ENCODE peak calls at places on chromosomes 4 and X, in five cellular contexts. One of them, this sample, is unnamed. For H3K4me1, the result is how much of the 10 kb centered on the place peaks cover.

GRCh38 chr4:99947608-99948007 is 1.2 kb upstream of the DNAJB14 start:
- DNase-seq in suprapubic skin: no peak
- DNase-seq in Peyer's patch: no peak
- DNase-seq in body of pancreas: no peak
- DNase-seq in esophagus squamous epithelium: no peak
- DNase-seq in this sample: no peak

GRCh38 chr4:141037441-141037840 is 95.8 kb downstream of the RNF150 start:
- DNase-seq in suprapubic skin: no peak
- DNase-seq in Peyer's patch: no peak
- DNase-seq in body of pancreas: no peak
- DNase-seq in esophagus squamous epithelium: no peak
- DNase-seq in this sample: no peak

GRCh38 chr4:88130544-88131305 is 27.7 kb downstream of the ABCG2 start:
- DNase-seq in suprapubic skin: no peak
- DNase-seq in Peyer's patch: no peak
- DNase-seq in body of pancreas: no peak
- DNase-seq in esophagus squamous epithelium: no peak
- DNase-seq in this sample: no peak

GRCh38 chr4:183797041-183797444 is 108.1 kb upstream of the STOX2 start:
- DNase-seq in suprapubic skin: no peak
- DNase-seq in Peyer's patch: no peak
- DNase-seq in body of pancreas: peak
- DNase-seq in esophagus squamous epithelium: no peak
- DNase-seq in this sample: no peak

GRCh38 chrX:51440365-51440764 is 56.0 kb downstream of the NUDT11 start:
- DNase-seq in suprapubic skin: no peak
- DNase-seq in Peyer's patch: no peak
- DNase-seq in body of pancreas: no peak
- DNase-seq in esophagus squamous epithelium: no peak
- DNase-seq in this sample: no peak

GRCh38 chr4:66943117-66943516 is 602.2 kb downstream of the CENPC start:
- DNase-seq in suprapubic skin: no peak
- DNase-seq in Peyer's patch: no peak
- DNase-seq in body of pancreas: no peak
- DNase-seq in esophagus squamous epithelium: no peak
- DNase-seq in this sample: no peak

GRCh38 chrX:1481636-1482529 is 29.2 kb upstream of the ASMTL start:
- DNase-seq in suprapubic skin: peak
- DNase-seq in Peyer's patch: peak
- DNase-seq in body of pancreas: peak
- DNase-seq in esophagus squamous epithelium: no peak
- DNase-seq in this sample: no peak

GRCh38 chr4:41692717-41693345 is 55.7 kb downstream of the PHOX2B start:
- DNase-seq in suprapubic skin: no peak
- DNase-seq in Peyer's patch: peak
- DNase-seq in body of pancreas: peak
- DNase-seq in esophagus squamous epithelium: no peak
- DNase-seq in this sample: no peak

GRCh38 chr4:47704693-47705325 is 133.1 kb downstream of the CORIN start:
- DNase-seq in suprapubic skin: no peak
- DNase-seq in Peyer's patch: no peak
- DNase-seq in body of pancreas: peak
- DNase-seq in esophagus squamous epithelium: no peak
- DNase-seq in this sample: no peak

GRCh38 chr4:188297873-188298272 is 158.6 kb downstream of the TRIML1 start:
- DNase-seq in suprapubic skin: no peak
- DNase-seq in Peyer's patch: no peak
- DNase-seq in body of pancreas: no peak
- DNase-seq in esophagus squamous epithelium: no peak
- DNase-seq in this sample: no peak

GRCh38 chrX:74049126-74049525 is 254.9 kb upstream of the ZCCHC13 start:
- DNase-seq in suprapubic skin: no peak
- DNase-seq in Peyer's patch: no peak
- DNase-seq in body of pancreas: no peak
- DNase-seq in esophagus squamous epithelium: no peak
- DNase-seq in this sample: no peak

GRCh38 chrX:150200820-150201287 is 162.3 kb upstream of the MAMLD1 start:
- DNase-seq in suprapubic skin: peak
- DNase-seq in Peyer's patch: peak
- DNase-seq in body of pancreas: peak
- DNase-seq in esophagus squamous epithelium: no peak
- DNase-seq in this sample: peak

GRCh38 chrX:151359931-151360871 is 36.8 kb upstream of the VMA21 start:
- DNase-seq in suprapubic skin: no peak
- DNase-seq in Peyer's patch: peak
- DNase-seq in body of pancreas: peak
- DNase-seq in esophagus squamous epithelium: no peak
- DNase-seq in this sample: no peak
- H3K4me3 ChIP-seq in suprapubic skin: no peak
- H3K4me3 ChIP-seq in Peyer's patch: no peak
- H3K4me3 ChIP-seq in body of pancreas: no peak
- H3K4me3 ChIP-seq in esophagus squamous epithelium: peak
- H3K4me3 ChIP-seq in this sample: no peak

GRCh38 chrX:13084611-13085010 is 40.2 kb upstream of the FAM9C start:
- DNase-seq in suprapubic skin: no peak
- DNase-seq in Peyer's patch: no peak
- DNase-seq in body of pancreas: no peak
- DNase-seq in esophagus squamous epithelium: no peak
- DNase-seq in this sample: no peak

GRCh38 chrX:13080128-13080795 is 35.8 kb upstream of the FAM9C start:
- DNase-seq in suprapubic skin: no peak
- DNase-seq in Peyer's patch: no peak
- DNase-seq in body of pancreas: no peak
- DNase-seq in esophagus squamous epithelium: no peak
- DNase-seq in this sample: no peak

GRCh38 chrX:13081385-13082285 is 37.2 kb upstream of the FAM9C start:
- DNase-seq in suprapubic skin: no peak
- DNase-seq in Peyer's patch: no peak
- DNase-seq in body of pancreas: no peak
- DNase-seq in esophagus squamous epithelium: no peak
- DNase-seq in this sample: no peak

GRCh38 chrX:13085533-13085932 is 41.1 kb upstream of the FAM9C start:
- DNase-seq in suprapubic skin: no peak
- DNase-seq in Peyer's patch: peak
- DNase-seq in body of pancreas: no peak
- DNase-seq in esophagus squamous epithelium: no peak
- DNase-seq in this sample: no peak

GRCh38 chrX:13082286-13083065 is 38.1 kb upstream of the FAM9C start:
- DNase-seq in suprapubic skin: no peak
- DNase-seq in Peyer's patch: no peak
- DNase-seq in body of pancreas: no peak
- DNase-seq in esophagus squamous epithelium: no peak
- DNase-seq in this sample: no peak
- H3K4me1 ChIP-seq in suprapubic skin: under half
- H3K4me1 ChIP-seq in Peyer's patch: under half
- H3K4me1 ChIP-seq in body of pancreas: under half
- H3K4me1 ChIP-seq in esophagus squamous epithelium: under half
- H3K4me1 ChIP-seq in this sample: under half

GRCh38 chr4:81471361-81472248 is at the start of gene RASGEF1B:
- DNase-seq in suprapubic skin: peak
- DNase-seq in Peyer's patch: peak
- DNase-seq in body of pancreas: peak
- DNase-seq in esophagus squamous epithelium: peak
- DNase-seq in this sample: peak
- TF ChIP-seq POLR2A in suprapubic skin: peak
- TF ChIP-seq POLR2A in Peyer's patch: peak
- TF ChIP-seq POLR2A in body of pancreas: peak
- TF ChIP-seq POLR2A in esophagus squamous epithelium: no peak
- TF ChIP-seq POLR2A in this sample: peak

GRCh38 chr4:17780461-17781071 is 855 bp downstream of the FAM184B start:
- DNase-seq in suprapubic skin: no peak
- DNase-seq in Peyer's patch: no peak
- DNase-seq in body of pancreas: no peak
- DNase-seq in esophagus squamous epithelium: no peak
- DNase-seq in this sample: no peak
- H3K4me3 ChIP-seq in suprapubic skin: peak
- H3K4me3 ChIP-seq in Peyer's patch: no peak
- H3K4me3 ChIP-seq in body of pancreas: no peak
- H3K4me3 ChIP-seq in esophagus squamous epithelium: peak
- H3K4me3 ChIP-seq in this sample: no peak

GRCh38 chr4:6696611-6697010 is 2.9 kb downstream of the S100P start:
- DNase-seq in suprapubic skin: no peak
- DNase-seq in Peyer's patch: peak
- DNase-seq in body of pancreas: no peak
- DNase-seq in esophagus squamous epithelium: no peak
- DNase-seq in this sample: no peak

GRCh38 chr4:6699903-6700302 is 6.2 kb downstream of the S100P start:
- DNase-seq in suprapubic skin: no peak
- DNase-seq in Peyer's patch: peak
- DNase-seq in body of pancreas: no peak
- DNase-seq in esophagus squamous epithelium: no peak
- DNase-seq in this sample: no peak

GRCh38 chr4:6694177-6694901 is 661 bp downstream of the S100P start:
- DNase-seq in suprapubic skin: no peak
- DNase-seq in Peyer's patch: peak
- DNase-seq in body of pancreas: no peak
- DNase-seq in esophagus squamous epithelium: no peak
- DNase-seq in this sample: no peak

GRCh38 chr4:6695660-6696581 is 2.2 kb downstream of the S100P start:
- DNase-seq in suprapubic skin: peak
- DNase-seq in Peyer's patch: peak
- DNase-seq in body of pancreas: peak
- DNase-seq in esophagus squamous epithelium: no peak
- DNase-seq in this sample: no peak

DNA sequence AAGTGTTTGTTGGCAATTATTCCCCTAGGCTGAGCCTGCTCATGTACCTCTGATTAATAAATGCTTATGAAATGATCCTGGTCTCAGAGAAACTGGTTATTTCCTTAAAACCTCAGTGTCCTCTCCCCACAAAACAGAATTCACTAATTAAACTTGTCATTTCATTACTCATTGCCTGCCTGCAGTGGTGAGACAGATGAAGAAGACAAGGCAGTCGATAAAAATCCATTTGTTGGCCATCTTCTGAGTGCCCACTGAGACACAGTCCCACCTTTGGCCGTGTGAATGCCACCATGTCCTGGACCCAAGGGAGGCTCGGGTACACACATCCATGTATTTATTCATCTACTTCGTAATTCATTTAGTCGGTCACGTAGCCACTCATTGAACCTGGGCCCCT is 3.4 kb downstream of the S100P start:
- DNase-seq in suprapubic skin: no peak
- DNase-seq in Peyer's patch: peak
- DNase-seq in body of pancreas: no peak
- DNase-seq in esophagus squamous epithelium: no peak
- DNase-seq in this sample: no peak
- H3K4me1 ChIP-seq in suprapubic skin: under half
- H3K4me1 ChIP-seq in Peyer's patch: under half
- H3K4me1 ChIP-seq in body of pancreas: under half
- H3K4me1 ChIP-seq in esophagus squamous epithelium: under half
- H3K4me1 ChIP-seq in this sample: under half

GRCh38 chrX:68693481-68694410 is 46.3 kb downstream of the STARD8 start:
- DNase-seq in suprapubic skin: peak
- DNase-seq in Peyer's patch: peak
- DNase-seq in body of pancreas: peak
- DNase-seq in esophagus squamous epithelium: no peak
- DNase-seq in this sample: peak
- TF ChIP-seq POLR2A in suprapubic skin: no peak
- TF ChIP-seq POLR2A in Peyer's patch: no peak
- TF ChIP-seq POLR2A in body of pancreas: peak
- TF ChIP-seq POLR2A in esophagus squamous epithelium: no peak
- TF ChIP-seq POLR2A in this sample: peak

GRCh38 chr4:105058177-105058812 is 88.4 kb upstream of the TET2 start:
- DNase-seq in suprapubic skin: no peak
- DNase-seq in Peyer's patch: no peak
- DNase-seq in body of pancreas: no peak
- DNase-seq in esophagus squamous epithelium: no peak
- DNase-seq in this sample: no peak

GRCh38 chr4:105061136-105061696 is 85.5 kb upstream of the TET2 start:
- DNase-seq in suprapubic skin: no peak
- DNase-seq in Peyer's patch: peak
- DNase-seq in body of pancreas: no peak
- DNase-seq in esophagus squamous epithelium: peak
- DNase-seq in this sample: no peak

GRCh38 chr4:105059337-105059736 is 87.3 kb upstream of the TET2 start:
- DNase-seq in suprapubic skin: no peak
- DNase-seq in Peyer's patch: no peak
- DNase-seq in body of pancreas: no peak
- DNase-seq in esophagus squamous epithelium: no peak
- DNase-seq in this sample: no peak

GRCh38 chr4:105061720-105062119 is 85.0 kb upstream of the TET2 start:
- DNase-seq in suprapubic skin: no peak
- DNase-seq in Peyer's patch: no peak
- DNase-seq in body of pancreas: no peak
- DNase-seq in esophagus squamous epithelium: no peak
- DNase-seq in this sample: no peak

DNA sequence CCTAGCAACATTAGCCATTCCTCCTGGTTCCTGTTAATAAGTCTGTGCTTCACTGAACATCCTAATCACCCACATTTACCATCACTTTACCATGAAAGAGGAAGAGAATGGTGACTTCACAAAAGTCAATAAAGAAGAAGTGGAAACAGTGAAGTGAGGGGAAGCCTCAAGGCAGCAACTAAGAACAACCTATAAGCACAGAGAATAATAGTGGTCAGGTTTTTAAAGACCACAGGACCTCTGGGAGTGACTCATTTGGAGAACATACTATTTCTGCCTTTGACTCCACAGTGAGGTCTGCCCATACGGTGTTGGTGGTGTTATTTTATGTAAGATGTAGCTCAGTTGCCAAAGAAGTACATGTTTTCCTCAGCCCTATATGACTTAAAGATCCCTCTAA is 86.0 kb upstream of the TET2 start:
- DNase-seq in suprapubic skin: no peak
- DNase-seq in Peyer's patch: no peak
- DNase-seq in body of pancreas: no peak
- DNase-seq in esophagus squamous epithelium: no peak
- DNase-seq in this sample: no peak
- H3K4me3 ChIP-seq in suprapubic skin: no peak
- H3K4me3 ChIP-seq in Peyer's patch: no peak
- H3K4me3 ChIP-seq in body of pancreas: no peak
- H3K4me3 ChIP-seq in esophagus squamous epithelium: no peak
- H3K4me3 ChIP-seq in this sample: no peak

GRCh38 chrX:32929040-32929439 is 282.3 kb downstream of the DMD start:
- DNase-seq in suprapubic skin: no peak
- DNase-seq in Peyer's patch: no peak
- DNase-seq in body of pancreas: no peak
- DNase-seq in esophagus squamous epithelium: no peak
- DNase-seq in this sample: no peak

GRCh38 chrX:32937043-32937442 is 274.3 kb downstream of the DMD start:
- DNase-seq in suprapubic skin: no peak
- DNase-seq in Peyer's patch: no peak
- DNase-seq in body of pancreas: no peak
- DNase-seq in esophagus squamous epithelium: no peak
- DNase-seq in this sample: no peak

DNA sequence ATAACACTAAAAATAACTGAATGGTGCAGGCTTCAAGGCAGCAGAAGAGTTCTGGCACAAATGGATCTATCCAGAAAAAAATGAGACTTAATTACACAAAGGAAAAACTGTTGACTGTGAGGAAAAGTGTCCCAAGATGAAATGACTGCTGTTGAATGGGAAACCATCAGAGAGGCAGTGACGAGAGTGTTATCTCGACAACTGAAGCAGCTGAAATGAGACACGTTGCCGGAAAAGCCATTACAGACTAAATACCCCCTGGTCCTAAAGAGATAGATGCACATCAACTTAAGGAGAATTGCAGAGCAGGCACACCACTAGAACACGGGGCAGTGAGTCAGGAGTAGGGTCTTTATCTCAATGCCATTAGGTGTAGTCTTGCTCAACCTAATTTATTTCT is 277.8 kb downstream of the DMD start:
- DNase-seq in suprapubic skin: no peak
- DNase-seq in Peyer's patch: no peak
- DNase-seq in body of pancreas: no peak
- DNase-seq in esophagus squamous epithelium: no peak
- DNase-seq in this sample: no peak
- H3K4me1 ChIP-seq in suprapubic skin: under half
- H3K4me1 ChIP-seq in Peyer's patch: under half
- H3K4me1 ChIP-seq in body of pancreas: under half
- H3K4me1 ChIP-seq in esophagus squamous epithelium: under half
- H3K4me1 ChIP-seq in this sample: under half

GRCh38 chr4:185395956-185396723 is 416 bp upstream of the LRP2BP start:
- DNase-seq in suprapubic skin: peak
- DNase-seq in Peyer's patch: peak
- DNase-seq in body of pancreas: peak
- DNase-seq in esophagus squamous epithelium: peak
- DNase-seq in this sample: peak
- TF ChIP-seq POLR2A in suprapubic skin: peak
- TF ChIP-seq POLR2A in Peyer's patch: peak
- TF ChIP-seq POLR2A in body of pancreas: peak
- TF ChIP-seq POLR2A in esophagus squamous epithelium: no peak
- TF ChIP-seq POLR2A in this sample: peak

This sample was measured in uterus.